ENCODE peak calls at places on chromosomes 1 and 21, in four cellular contexts. One of them, this sample, is unnamed. For H3K4me1, the result is how much of the 10 kb centered on the place peaks cover.

GRCh38 chr1:5718716-5719632 is 273.3 kb downstream of the NPHP4 start:
- DNase-seq in pancreas: no peak
- DNase-seq in ovary: no peak
- DNase-seq in H1: no peak
- DNase-seq in this sample: no peak

GRCh38 chr1:202288177-202288576 is 53.6 kb downstream of the UBE2T start:
- DNase-seq in ovary: no peak
- DNase-seq in H1: no peak
- DNase-seq in pancreas: no peak
- DNase-seq in this sample: no peak

GRCh38 chr1:28259935-28260802 is 851 bp downstream of the SESN2 start:
- DNase-seq in H1: peak
- DNase-seq in pancreas: peak
- DNase-seq in ovary: peak
- DNase-seq in this sample: peak

GRCh38 chr1:50474859-50475809 is 51.9 kb upstream of the DMRTA2 start:
- DNase-seq in pancreas: no peak
- DNase-seq in H1: no peak
- DNase-seq in ovary: no peak
- DNase-seq in this sample: no peak

GRCh38 chr1:190303501-190303900 is 174.2 kb downstream of the BRINP3 start:
- DNase-seq in pancreas: no peak
- DNase-seq in ovary: no peak
- DNase-seq in H1: no peak
- DNase-seq in this sample: no peak

GRCh38 chr1:212600980-212601379 is 7.6 kb upstream of the ATF3 start:
- DNase-seq in pancreas: no peak
- DNase-seq in ovary: no peak
- DNase-seq in H1: no peak
- DNase-seq in this sample: no peak

GRCh38 chr1:9721606-9722377 is 70.3 kb downstream of the PIK3CD start:
- DNase-seq in pancreas: no peak
- DNase-seq in ovary: no peak
- DNase-seq in H1: peak
- DNase-seq in this sample: no peak

GRCh38 chr1:201147396-201148015 is 6.8 kb downstream of the TMEM9 start:
- DNase-seq in H1: no peak
- DNase-seq in pancreas: no peak
- DNase-seq in ovary: no peak
- DNase-seq in this sample: peak

GRCh38 chr1:10387611-10388386 is 11.1 kb upstream of the PGD start:
- DNase-seq in H1: no peak
- DNase-seq in pancreas: no peak
- DNase-seq in ovary: peak
- DNase-seq in this sample: peak

GRCh38 chr1:85200870-85201339 is at the start of gene SYDE2:
- DNase-seq in ovary: peak
- DNase-seq in pancreas: peak
- DNase-seq in H1: peak
- DNase-seq in this sample: peak

GRCh38 chr1:182029379-182030331 is 31.9 kb downstream of the ZNF648 start:
- DNase-seq in H1: peak
- DNase-seq in ovary: peak
- DNase-seq in pancreas: peak
- DNase-seq in this sample: peak

GRCh38 chr1:176559474-176560390 is 96.8 kb downstream of the PAPPA2 start:
- DNase-seq in ovary: no peak
- DNase-seq in H1: peak
- DNase-seq in pancreas: peak
- DNase-seq in this sample: peak
- TF ChIP-seq CTCF in ovary: no peak
- TF ChIP-seq CTCF in H1: peak
- TF ChIP-seq CTCF in pancreas: peak
- TF ChIP-seq CTCF in this sample: peak

DNA sequence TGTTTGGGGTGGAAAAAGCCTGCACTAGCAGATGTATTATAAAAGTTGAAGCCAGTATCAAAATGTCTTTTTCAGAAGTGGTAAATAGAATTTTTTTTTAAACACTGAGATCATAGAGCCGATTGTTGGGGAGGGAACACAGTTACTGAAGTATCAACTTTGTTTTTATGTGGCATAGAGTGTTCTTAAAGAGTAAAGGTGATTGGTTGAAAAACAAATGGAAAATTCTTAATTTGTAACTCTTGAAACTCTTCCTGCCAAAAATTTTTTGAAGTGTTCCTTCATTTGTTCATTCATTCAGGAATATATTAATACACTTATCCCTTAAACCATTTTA is 83.3 kb downstream of the DISP1 start:
- DNase-seq in pancreas: no peak
- DNase-seq in ovary: no peak
- DNase-seq in H1: no peak
- DNase-seq in this sample: no peak
- H3K4me3 ChIP-seq in pancreas: no peak
- H3K4me3 ChIP-seq in ovary: no peak
- H3K4me3 ChIP-seq in H1: no peak
- H3K4me3 ChIP-seq in this sample: peak

GRCh38 chr21:32521736-32522360 is 63.5 kb downstream of the TCP10L start:
- DNase-seq in pancreas: no peak
- DNase-seq in ovary: no peak
- DNase-seq in H1: no peak
- DNase-seq in this sample: no peak
- H3K4me1 ChIP-seq in pancreas: under half
- H3K4me1 ChIP-seq in ovary: under half
- H3K4me1 ChIP-seq in H1: under half
- H3K4me1 ChIP-seq in this sample: under half

DNA sequence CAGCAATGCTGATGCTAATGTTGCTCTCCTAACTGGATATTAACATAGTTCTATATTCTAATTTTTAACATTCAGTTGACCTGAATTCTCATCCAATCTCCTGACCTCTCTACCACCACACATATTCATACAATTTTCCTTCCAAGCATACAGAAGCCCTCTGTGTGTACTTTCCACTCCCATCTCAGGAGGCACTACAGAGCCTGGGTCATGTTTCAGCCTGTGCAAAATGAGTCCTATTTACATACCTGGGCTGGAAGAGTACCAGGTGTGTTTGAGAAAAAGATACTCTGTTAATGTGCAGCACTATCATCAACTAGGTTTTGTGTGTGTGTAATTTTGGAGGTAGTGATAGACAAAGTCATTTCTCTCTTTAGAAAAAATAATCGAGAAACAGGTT is 486.3 kb downstream of the NEGR1 start:
- DNase-seq in H1: no peak
- DNase-seq in ovary: no peak
- DNase-seq in pancreas: no peak
- DNase-seq in this sample: no peak
- TF ChIP-seq CTCF in H1: no peak
- TF ChIP-seq CTCF in ovary: no peak
- TF ChIP-seq CTCF in pancreas: no peak
- TF ChIP-seq CTCF in this sample: no peak

GRCh38 chr1:46489638-46490602 is at the start of gene DMBX1:
- DNase-seq in pancreas: peak
- DNase-seq in ovary: no peak
- DNase-seq in H1: no peak
- DNase-seq in this sample: no peak
- H3K4me3 ChIP-seq in pancreas: peak
- H3K4me3 ChIP-seq in ovary: peak
- H3K4me3 ChIP-seq in H1: peak
- H3K4me3 ChIP-seq in this sample: peak

GRCh38 chr21:42459583-42460215 is 36.3 kb downstream of the RSPH1 start:
- DNase-seq in ovary: no peak
- DNase-seq in pancreas: no peak
- DNase-seq in H1: no peak
- DNase-seq in this sample: peak
- H3K4me1 ChIP-seq in ovary: under half
- H3K4me1 ChIP-seq in pancreas: under half
- H3K4me1 ChIP-seq in H1: under half
- H3K4me1 ChIP-seq in this sample: under half

DNA sequence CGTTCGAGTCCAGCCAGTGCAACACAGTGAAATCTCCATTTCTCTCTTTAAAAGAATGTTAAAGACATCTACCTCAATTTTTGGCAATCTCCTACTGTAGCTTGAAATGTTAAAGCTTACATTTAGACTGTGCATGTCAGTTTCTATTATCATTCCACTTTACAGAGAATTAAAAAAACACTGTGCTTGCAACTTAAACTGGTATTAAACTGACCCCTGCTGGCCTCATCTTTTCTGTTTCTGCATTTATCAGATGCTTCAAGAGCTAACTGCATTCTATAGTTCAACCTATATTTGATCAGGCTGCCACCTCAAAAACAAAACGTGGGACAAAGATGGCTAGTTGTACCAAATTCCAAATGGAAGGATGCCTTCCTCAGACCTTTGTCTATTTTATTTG is 226.5 kb downstream of the SMYD3 start:
- DNase-seq in ovary: no peak
- DNase-seq in H1: no peak
- DNase-seq in pancreas: no peak
- DNase-seq in this sample: no peak
- TF ChIP-seq CTCF in ovary: no peak
- TF ChIP-seq CTCF in H1: no peak
- TF ChIP-seq CTCF in pancreas: no peak
- TF ChIP-seq CTCF in this sample: no peak

This sample was measured in tibial artery.